ENCODE peak calls at places on chromosomes 12 and 14, in four cellular contexts. One of them, this sample, is unnamed.

GRCh38 chr12:56469007-56469930 is 891 bp downstream of the SPRYD4 start:
- DNase-seq in A549: no peak
- DNase-seq in uterus: no peak
- DNase-seq in PC-9: no peak
- DNase-seq in this sample: no peak

GRCh38 chr12:105477873-105478272 is 147.4 kb downstream of the C12orf75 start:
- DNase-seq in A549: no peak
- DNase-seq in uterus: peak; percentile 20
- DNase-seq in PC-9: no peak
- DNase-seq in this sample: no peak

GRCh38 chr12:93145086-93145485 is 216.0 kb upstream of the EEA1 start:
- DNase-seq in A549: no peak
- DNase-seq in uterus: no peak
- DNase-seq in PC-9: peak; percentile 92
- DNase-seq in this sample: no peak

GRCh38 chr12:114254172-114254571 is 151.8 kb downstream of the TBX5 start:
- DNase-seq in A549: no peak
- DNase-seq in uterus: no peak
- DNase-seq in PC-9: no peak
- DNase-seq in this sample: no peak

GRCh38 chr12:59937148-59937547 is 341.3 kb downstream of the SLC16A7 start:
- DNase-seq in A549: no peak
- DNase-seq in uterus: no peak
- DNase-seq in PC-9: no peak
- DNase-seq in this sample: no peak

GRCh38 chr14:88955470-88955869 is 131.0 kb downstream of the TTC8 start:
- DNase-seq in A549: no peak
- DNase-seq in uterus: no peak
- DNase-seq in PC-9: no peak
- DNase-seq in this sample: no peak

GRCh38 chr12:80154261-80154660 is 54.9 kb downstream of the OTOGL start:
- DNase-seq in A549: peak; percentile 5
- DNase-seq in uterus: no peak
- DNase-seq in PC-9: peak; percentile 68
- DNase-seq in this sample: no peak

GRCh38 chr14:101757064-101757838 is 4.3 kb upstream of the PPP2R5C start:
- DNase-seq in A549: no peak
- DNase-seq in uterus: no peak
- DNase-seq in PC-9: no peak
- DNase-seq in this sample: no peak

GRCh38 chr12:89163918-89164317 is 188.4 kb downstream of the DUSP6 start:
- DNase-seq in A549: peak; percentile 15
- DNase-seq in uterus: peak; percentile 21
- DNase-seq in PC-9: peak; percentile 69
- DNase-seq in this sample: no peak

GRCh38 chr12:56082382-56082781 is 2.4 kb downstream of the ERBB3 start:
- DNase-seq in A549: no peak
- DNase-seq in uterus: no peak
- DNase-seq in PC-9: no peak
- DNase-seq in this sample: no peak

GRCh38 chr14:19947413-19948090 is 16.8 kb downstream of the OR4K1 start:
- DNase-seq in A549: no peak
- DNase-seq in uterus: no peak
- DNase-seq in PC-9: no peak
- DNase-seq in this sample: no peak
- TF ChIP-seq CTCF in A549: peak; percentile 39
- TF ChIP-seq CTCF in uterus: no peak
- TF ChIP-seq CTCF in PC-9: no peak
- TF ChIP-seq CTCF in this sample: no peak

DNA sequence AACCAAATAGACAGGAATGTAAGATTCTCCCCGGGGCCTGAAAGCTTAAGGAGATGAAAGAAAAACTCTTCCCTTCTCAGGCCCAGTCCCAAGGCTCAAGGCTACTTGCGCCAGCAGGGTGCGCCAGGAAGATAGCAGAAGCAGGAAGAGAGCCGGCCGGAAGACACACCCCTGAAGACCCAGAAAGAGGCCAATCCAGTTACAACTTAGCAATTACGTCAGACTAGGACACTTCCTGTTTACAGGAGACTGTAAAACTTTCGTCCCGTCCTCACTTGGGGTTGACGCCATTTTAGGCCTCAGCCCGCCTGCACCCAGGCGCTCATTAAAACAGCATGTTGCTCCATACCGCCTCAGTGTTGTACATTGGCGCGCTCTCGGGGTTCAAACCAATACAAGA is 9.4 kb downstream of the COX16 start:
- DNase-seq in A549: peak; percentile 24
- DNase-seq in uterus: no peak
- DNase-seq in PC-9: no peak
- DNase-seq in this sample: no peak
- TF ChIP-seq CTCF in A549: no peak
- TF ChIP-seq CTCF in uterus: no peak
- TF ChIP-seq CTCF in PC-9: no peak
- TF ChIP-seq CTCF in this sample: no peak

DNA sequence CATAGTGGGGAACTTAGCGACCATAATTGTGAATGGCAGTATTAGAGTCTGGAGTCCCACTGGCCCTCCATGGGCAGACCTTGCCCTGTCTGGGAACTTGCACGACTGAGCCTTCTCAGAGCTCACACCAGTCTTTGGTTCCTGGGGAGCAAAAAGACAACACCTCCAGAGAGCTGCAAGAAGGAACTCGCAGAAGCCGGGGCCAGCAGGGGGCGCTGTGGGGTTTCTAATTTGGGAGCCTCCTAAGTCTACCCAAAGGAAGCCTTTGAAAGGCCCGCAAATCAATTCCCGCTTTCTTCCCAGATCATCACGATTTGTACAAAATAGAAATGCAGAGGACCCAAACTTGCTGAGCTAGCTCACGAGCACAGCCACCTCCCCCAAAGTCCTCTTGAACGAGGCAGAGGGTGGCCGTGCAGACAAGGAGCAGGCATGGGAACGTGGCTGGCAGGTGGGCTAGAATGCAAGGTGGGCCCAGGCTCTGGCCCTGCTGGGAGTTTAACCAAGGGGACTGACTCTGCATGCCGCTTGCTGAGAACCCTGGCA is 46.3 kb upstream of the FBXO21 start:
- DNase-seq in A549: peak; percentile 82
- DNase-seq in uterus: peak; percentile 36
- DNase-seq in PC-9: peak; percentile 53
- DNase-seq in this sample: peak; percentile 70
- TF ChIP-seq CTCF in A549: peak; percentile 88
- TF ChIP-seq CTCF in uterus: peak; percentile 34
- TF ChIP-seq CTCF in PC-9: peak; percentile 88
- TF ChIP-seq CTCF in this sample: peak; percentile 67

GRCh38 chr12:54830199-54830598 is 24.1 kb upstream of the MUCL1 start:
- DNase-seq in A549: no peak
- DNase-seq in uterus: no peak
- DNase-seq in PC-9: no peak
- DNase-seq in this sample: no peak

GRCh38 chr12:54821676-54822075 is 32.6 kb upstream of the MUCL1 start:
- DNase-seq in A549: no peak
- DNase-seq in uterus: no peak
- DNase-seq in PC-9: no peak
- DNase-seq in this sample: no peak

GRCh38 chr12:54824402-54824801 is 29.9 kb upstream of the MUCL1 start:
- DNase-seq in A549: no peak
- DNase-seq in uterus: no peak
- DNase-seq in PC-9: no peak
- DNase-seq in this sample: no peak
- TF ChIP-seq CTCF in A549: no peak
- TF ChIP-seq CTCF in uterus: no peak
- TF ChIP-seq CTCF in PC-9: peak; percentile 53
- TF ChIP-seq CTCF in this sample: no peak